ENCODE peak calls at places on chromosomes 16 and 17, in ten cellular contexts. O is ovary, K is heart left ventricle, B is HFF-Myc, V is SK-N-SH, T is lower leg skin, F is fibroblast of the aortic adventitia, R is uterus, Y is A549, C is cardiac muscle cell. J is an unnamed sample.

GRCh38 chr17:59427425-59427921 is 96.0 kb downstream of the YPEL2 start:
- DNase-seq in O (no peak), K (no peak), B (no peak), V (no peak), T (no peak), F (peak; percentile 69), R (no peak), Y (no peak), C (peak; percentile 68), J (no peak)

GRCh38 chr17:3558603-3559269 is 1.1 kb upstream of the TRPV3 start:
- DNase-seq in O (no peak), K (no peak), B (no peak), V (no peak), T (no peak), F (peak; percentile 15), R (no peak), Y (no peak), C (peak; percentile 43), J (no peak)

GRCh38 chr16:28297784-28298510 is 5.6 kb downstream of the SBK1 start:
- DNase-seq in O (no peak), K (no peak), B (no peak), V (no peak), T (no peak), F (no peak), R (no peak), Y (no peak), C (no peak), J (no peak)

GRCh38 chr17:78144736-78145641 is 1.2 kb upstream of the C17orf99 start:
- DNase-seq in O (peak; percentile 56), K (no peak), B (no peak), V (no peak), T (no peak), F (peak; percentile 25), R (peak; percentile 64), Y (no peak), C (peak; percentile 18), J (peak; percentile 64)

GRCh38 chr17:36949461-36949927 is 740 bp downstream of the AATF start:
- DNase-seq in O (no peak), K (no peak), B (no peak), V (no peak), T (no peak), F (no peak), R (no peak), Y (no peak), C (no peak), J (no peak)

GRCh38 chr17:68398731-68399637 is 58.3 kb downstream of the WIPI1 start:
- DNase-seq in O (peak; percentile 70), K (no peak), B (no peak), V (peak; percentile 86), T (peak; percentile 87), F (peak; percentile 76), R (peak; percentile 58), Y (peak; percentile 96), C (peak; percentile 86), J (peak; percentile 59)

GRCh38 chr17:67052720-67053437 is 8.5 kb downstream of the CACNG1 start:
- DNase-seq in O (no peak), K (no peak), B (no peak), V (no peak), T (peak; percentile 68), F (no peak), R (no peak), Y (no peak), C (no peak), J (no peak)

GRCh38 chr17:66283296-66283934 is 19.0 kb upstream of the PRKCA start:
- DNase-seq in O (no peak), K (no peak), B (no peak), V (no peak), T (no peak), F (no peak), R (no peak), Y (no peak), C (no peak), J (no peak)

GRCh38 chr17:33292184-33292980 is 713 bp downstream of the ASIC2 start:
- DNase-seq in O (no peak), K (no peak), B (no peak), V (peak; percentile 81), T (no peak), F (peak; percentile 2), R (peak; percentile 14), Y (peak; percentile 53), C (peak; percentile 6), J (peak; percentile 8)

GRCh38 chr17:33291248-33292183 is 1.6 kb downstream of the ASIC2 start:
- DNase-seq in O (no peak), K (peak; percentile 54), B (no peak), V (peak; percentile 69), T (peak; percentile 86), F (no peak), R (no peak), Y (peak; percentile 26), C (peak; percentile 24), J (peak; percentile 11)

GRCh38 chr17:33287096-33287495 is 6.0 kb downstream of the ASIC2 start:
- DNase-seq in O (no peak), K (no peak), B (no peak), V (no peak), T (peak; percentile 29), F (no peak), R (no peak), Y (no peak), C (no peak), J (no peak)

GRCh38 chr17:33290156-33290697 is 2.9 kb downstream of the ASIC2 start:
- DNase-seq in O (no peak), K (no peak), B (no peak), V (no peak), T (peak; percentile 74), F (no peak), R (no peak), Y (no peak), C (no peak), J (no peak)

GRCh38 chr17:33288954-33289353 is 4.1 kb downstream of the ASIC2 start:
- DNase-seq in O (no peak), K (no peak), B (no peak), V (no peak), T (no peak), F (no peak), R (no peak), Y (no peak), C (no peak), J (no peak)
- TF ChIP-seq CTCF in O (no peak), K (no peak), B (no peak), V (no peak), T (no peak), F (no peak), R (no peak), Y (no peak), C (no peak), J (no peak)

DNA sequence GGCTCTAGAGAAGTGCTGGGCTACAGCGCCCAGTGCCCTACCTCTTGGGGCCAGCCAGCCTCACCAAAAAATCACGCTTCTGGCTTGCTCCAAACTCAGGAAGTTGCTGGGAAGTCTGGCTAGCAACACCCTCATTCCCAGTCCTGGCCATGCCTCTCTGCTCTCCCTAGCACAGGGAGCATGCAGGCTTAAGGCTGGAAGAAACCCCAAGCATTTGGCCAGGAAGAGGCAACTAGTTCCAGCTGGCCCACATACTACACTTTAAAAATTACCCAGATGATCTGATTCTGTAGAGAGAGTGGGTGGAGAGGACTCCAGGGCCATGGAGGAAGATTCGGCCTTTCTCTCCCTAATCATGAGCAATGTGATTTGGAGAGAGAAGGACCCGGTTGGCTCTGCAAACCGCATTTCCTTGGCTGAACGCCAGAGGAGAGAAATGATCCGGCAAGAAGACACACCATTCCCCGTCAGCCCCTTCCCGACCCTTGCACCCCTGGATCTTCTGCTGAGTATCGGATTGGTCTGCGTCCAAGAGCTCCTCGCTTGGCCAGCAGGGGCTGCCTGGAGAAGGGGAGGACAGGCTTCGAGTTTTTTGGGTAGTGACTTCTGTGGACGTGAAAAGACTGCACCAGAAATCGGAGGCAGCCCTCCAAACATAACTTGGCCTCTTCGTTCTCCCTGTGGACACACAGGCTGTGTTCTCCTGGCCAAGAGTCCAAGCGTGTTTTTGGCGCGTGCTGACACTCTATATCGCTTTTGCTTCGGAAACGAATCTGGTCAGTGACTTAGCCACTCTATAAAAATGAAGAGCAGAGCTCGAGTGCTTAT is 406.3 kb downstream of the WWOX start:
- DNase-seq in O (peak; percentile 82), K (peak; percentile 76), B (no peak), V (no peak), T (peak; percentile 88), F (peak; percentile 52), R (peak; percentile 95), Y (no peak), C (peak; percentile 68), J (peak; percentile 77)
- TF ChIP-seq CTCF in O (peak; percentile 61), K (peak; percentile 27), B (no peak), V (no peak), T (no peak), F (peak; percentile 33), R (peak; percentile 36), Y (no peak), C (peak; percentile 43), J (peak; percentile 43)

DNA sequence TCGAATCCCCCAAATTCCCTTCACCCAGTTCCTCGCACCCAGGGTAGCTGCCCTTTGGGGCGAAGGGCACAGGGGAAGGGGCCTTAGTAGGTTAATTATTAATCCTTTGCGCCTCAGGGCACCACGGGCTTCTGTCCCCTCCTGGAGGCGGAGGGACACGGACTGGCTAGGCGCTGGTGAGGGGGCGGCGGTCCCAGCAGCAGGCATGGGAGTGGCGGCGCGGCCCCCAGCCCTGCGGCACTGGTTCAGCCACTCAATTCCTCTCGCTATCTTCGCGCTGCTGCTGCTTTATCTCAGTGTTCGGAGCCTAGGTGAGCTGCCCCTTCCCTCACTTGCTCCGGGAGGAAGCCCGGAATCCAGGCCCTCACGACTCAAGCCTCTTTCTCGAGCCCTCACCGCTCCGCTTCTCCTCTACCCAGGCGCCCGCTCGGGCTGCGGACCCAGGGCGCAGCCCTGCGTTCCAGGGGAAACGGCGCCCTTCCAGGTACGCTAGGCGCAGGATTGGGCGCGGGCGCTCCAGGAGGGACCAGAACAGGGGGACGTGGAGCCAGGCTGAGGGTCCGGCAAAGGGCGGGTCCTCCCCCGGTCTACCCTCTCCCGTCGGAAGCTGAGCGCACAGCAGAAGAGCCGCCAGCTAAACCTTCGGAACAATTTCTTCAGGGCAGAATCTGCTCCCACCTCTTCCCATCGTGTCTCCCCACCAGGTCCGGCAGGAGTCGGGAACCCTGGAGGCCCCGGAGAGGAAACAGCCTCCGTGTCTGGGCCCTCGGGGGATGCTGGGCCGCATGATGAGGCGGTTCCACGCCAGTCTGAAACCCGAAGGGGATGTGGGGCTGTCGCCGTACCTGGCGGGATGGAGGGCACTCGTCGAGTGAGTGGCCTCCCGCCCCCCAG is at the start of gene GLTPD2:
- DNase-seq in O (no peak), K (no peak), B (no peak), V (peak; percentile 48), T (no peak), F (no peak), R (no peak), Y (no peak), C (peak; percentile 11), J (no peak)
- TF ChIP-seq CTCF in O (no peak), K (no peak), B (no peak), V (no peak), T (no peak), F (no peak), R (no peak), Y (no peak), C (no peak), J (no peak)

GRCh38 chr17:2398188-2398587 is 2.7 kb downstream of the MNT start:
- DNase-seq in O (no peak), K (peak; percentile 42), B (no peak), V (no peak), T (no peak), F (no peak), R (peak; percentile 18), Y (no peak), C (no peak), J (no peak)

GRCh38 chr17:2397247-2398171 is 3.4 kb downstream of the MNT start:
- DNase-seq in O (no peak), K (no peak), B (no peak), V (no peak), T (no peak), F (no peak), R (no peak), Y (no peak), C (no peak), J (no peak)

GRCh38 chr17:2399572-2400473 is 1.0 kb downstream of the MNT start:
- DNase-seq in O (peak; percentile 96), K (peak; percentile 97), B (no peak), V (peak; percentile 93), T (peak; percentile 99), F (peak; percentile 96), R (peak; percentile 96), Y (peak; percentile 96), C (peak; percentile 98), J (peak; percentile 95)

GRCh38 chr17:2400474-2400866 is 390 bp downstream of the MNT start:
- DNase-seq in O (peak; percentile 61), K (peak; percentile 80), B (no peak), V (peak; percentile 51), T (no peak), F (no peak), R (peak; percentile 56), Y (no peak), C (peak; percentile 57), J (peak; percentile 54)

DNA sequence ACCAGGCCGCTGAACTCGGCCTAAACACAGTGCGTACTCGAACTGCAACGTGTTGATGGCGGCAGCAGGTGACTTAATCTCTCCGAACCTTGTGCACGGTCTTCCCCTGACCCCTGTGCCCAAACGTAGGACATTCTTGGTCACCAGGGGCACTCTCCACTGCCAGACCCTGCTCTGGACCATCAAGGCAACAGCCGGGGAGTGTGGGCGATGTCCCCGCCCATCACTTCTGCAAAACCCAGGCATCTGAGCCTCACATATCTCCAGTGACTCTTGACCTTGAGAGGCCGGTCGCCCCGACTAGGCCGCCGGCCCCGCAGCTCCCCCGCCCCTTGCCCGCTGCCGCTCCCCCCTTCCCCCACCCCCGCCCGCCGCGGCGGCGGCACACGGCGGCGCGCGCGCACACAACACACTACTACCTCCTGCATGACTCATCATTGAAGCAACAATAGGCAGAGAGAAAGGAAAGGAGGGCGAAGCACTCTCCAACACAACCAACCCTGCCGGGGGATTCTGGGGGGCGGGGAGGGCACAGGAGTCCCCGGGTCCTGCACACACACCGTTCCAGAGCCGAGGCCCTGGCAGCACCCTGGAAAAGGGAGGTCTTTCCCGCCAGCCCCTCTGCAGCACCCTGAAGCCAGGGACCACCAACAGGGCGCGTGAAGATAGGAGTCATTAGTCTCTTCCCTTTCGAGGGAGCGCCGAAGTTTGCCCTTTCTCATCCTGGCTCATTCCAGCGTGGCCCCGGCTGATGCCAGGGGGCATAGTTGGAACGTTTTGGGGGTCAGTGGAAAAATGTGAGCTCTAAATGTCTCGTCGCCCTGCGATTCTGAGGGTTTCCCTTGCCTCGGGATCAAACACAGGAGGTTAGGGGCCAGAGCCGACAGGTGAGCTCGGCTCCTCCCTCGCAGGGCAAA is 1.9 kb downstream of the MNT start:
- DNase-seq in O (peak; percentile 78), K (peak; percentile 75), B (no peak), V (peak; percentile 59), T (no peak), F (peak; percentile 75), R (peak; percentile 74), Y (peak; percentile 75), C (peak; percentile 81), J (peak; percentile 65)
- TF ChIP-seq CTCF in O (no peak), K (no peak), B (no peak), V (no peak), T (no peak), F (no peak), R (no peak), Y (no peak), C (no peak), J (no peak)

J was measured in heart right ventricle.